ENCODE peak calls at places on chromosomes 7 and 10, in five cellular contexts. G is GM12878, J is HepG2, Y is K562, I is HCT116. H is an unnamed sample.

GRCh38 chr7:101699884-101700283 is 70.8 kb upstream of the MYL10 start:
- DNase-seq in G (no peak), J (no peak), Y (no peak), I (no peak), H (no peak)

GRCh38 chr7:100079024-100079560 is 2.4 kb downstream of the ZNF3 start:
- DNase-seq in G (no peak), J (peak; percentile 96), Y (no peak), I (no peak), H (no peak)

GRCh38 chr7:118352854-118353453 is 128.4 kb downstream of the ANKRD7 start:
- DNase-seq in G (no peak), J (peak; percentile 31), Y (peak; percentile 42), I (peak; percentile 52), H (peak; percentile 0)

GRCh38 chr7:115526272-115526671 is 504.3 kb downstream of the TFEC start:
- DNase-seq in G (no peak), J (no peak), Y (no peak), I (no peak), H (no peak)

GRCh38 chr7:137967143-137968018 is 34.5 kb downstream of the CREB3L2 start:
- DNase-seq in G (no peak), J (peak; percentile 84), Y (peak; percentile 92), I (no peak), H (peak; percentile 75)

GRCh38 chr7:28854750-28855074 is 103.4 kb downstream of the TRIL start:
- DNase-seq in G (no peak), J (no peak), Y (no peak), I (no peak), H (no peak)

GRCh38 chr7:30566596-30566995 is 28.1 kb upstream of the GARS1 start:
- DNase-seq in G (no peak), J (no peak), Y (no peak), I (no peak), H (no peak)

GRCh38 chr10:69769395-69769989 is 32.2 kb upstream of the COL13A1 start:
- DNase-seq in G (no peak), J (no peak), Y (no peak), I (peak; percentile 40), H (peak; percentile 9)

GRCh38 chr7:123602648-123603047 is 1.0 kb downstream of the ASB15 start:
- DNase-seq in G (no peak), J (no peak), Y (no peak), I (no peak), H (no peak)

GRCh38 chr10:8803992-8804391 is 749.5 kb downstream of the GATA3 start:
- DNase-seq in G (no peak), J (no peak), Y (no peak), I (no peak), H (no peak)

GRCh38 chr7:95190515-95190914 is 133.8 kb downstream of the PON1 start:
- DNase-seq in G (no peak), J (peak; percentile 18), Y (no peak), I (no peak), H (no peak)

GRCh38 chr7:17472939-17473338 is 174.5 kb downstream of the AHR start:
- DNase-seq in G (no peak), J (no peak), Y (no peak), I (no peak), H (no peak)

GRCh38 chr10:124325998-124326636 is 92.6 kb downstream of the OAT start:
- DNase-seq in G (no peak), J (no peak), Y (no peak), I (no peak), H (no peak)

GRCh38 chr7:30201161-30201666 is 66.4 kb downstream of the MTURN start:
- DNase-seq in G (peak; percentile 51), J (no peak), Y (no peak), I (no peak), H (no peak)

GRCh38 chr10:62815373-62816111 is 624 bp downstream of the EGR2 start:
- DNase-seq in G (no peak), J (no peak), Y (no peak), I (no peak), H (no peak)

GRCh38 chr7:101104193-101104713 is 19.0 kb downstream of the TRIM56 start:
- DNase-seq in G (no peak), J (peak; percentile 74), Y (peak; percentile 54), I (no peak), H (no peak)

GRCh38 chr10:74949843-74950765 is 123.7 kb downstream of the KAT6B start:
- DNase-seq in G (no peak), J (no peak), Y (no peak), I (no peak), H (no peak)

GRCh38 chr10:108424656-108425055 is 1260.2 kb upstream of the SORCS1 start:
- DNase-seq in G (no peak), J (no peak), Y (no peak), I (no peak), H (no peak)

GRCh38 chr10:72315611-72316385 is 38.9 kb downstream of the DNAJB12 start:
- DNase-seq in G (no peak), J (no peak), Y (no peak), I (no peak), H (no peak)

GRCh38 chr7:100863406-100863950 is 3.7 kb upstream of the TRIP6 start:
- DNase-seq in G (no peak), J (peak; percentile 50), Y (peak; percentile 53), I (no peak), H (no peak)

GRCh38 chr10:102633282-102633681 is 11.0 kb upstream of the TRIM8 start:
- DNase-seq in G (no peak), J (no peak), Y (no peak), I (no peak), H (no peak)

GRCh38 chr7:128830231-128831177 is at the start of gene FLNC:
- DNase-seq in G (no peak), J (no peak), Y (peak; percentile 73), I (no peak), H (peak; percentile 49)

GRCh38 chr7:93442478-93443224 is 131.9 kb downstream of the CALCR start:
- DNase-seq in G (no peak), J (peak; percentile 26), Y (peak; percentile 68), I (peak; percentile 34), H (peak; percentile 68)

GRCh38 chr10:4174197-4174596 is 389.2 kb upstream of the KLF6 start:
- DNase-seq in G (no peak), J (peak; percentile 7), Y (peak; percentile 10), I (no peak), H (no peak)

GRCh38 chr10:131790021-131790420 is 110.8 kb upstream of the PPP2R2D start:
- DNase-seq in G (no peak), J (no peak), Y (peak; percentile 21), I (peak; percentile 46), H (peak; percentile 14)

GRCh38 chr7:102117743-102118142 is 168.9 kb upstream of the SH2B2 start:
- DNase-seq in G (no peak), J (no peak), Y (no peak), I (no peak), H (no peak)

GRCh38 chr7:47556511-47557180 is 25.3 kb downstream of the TNS3 start:
- DNase-seq in G (no peak), J (no peak), Y (no peak), I (no peak), H (no peak)

GRCh38 chr10:88232029-88232895 is 350.9 kb downstream of the RNLS start:
- DNase-seq in G (no peak), J (no peak), Y (no peak), I (no peak), H (no peak)

GRCh38 chr10:36141786-36142560 is 499.9 kb upstream of the FZD8 start:
- DNase-seq in G (no peak), J (no peak), Y (no peak), I (no peak), H (no peak)
- TF ChIP-seq JUND in G (no peak), J (no peak), Y (no peak), I (no peak), H (no peak)

GRCh38 chr10:70939397-70939796 is 51.0 kb upstream of the PCBD1 start:
- DNase-seq in G (no peak), J (no peak), Y (no peak), I (no peak), H (no peak)
- TF ChIP-seq JUND in G (no peak), J (no peak), Y (no peak), I (no peak), H (no peak)

GRCh38 chr10:120437541-120437940 is 19.5 kb upstream of the PLPP4 start:
- DNase-seq in G (no peak), J (no peak), Y (no peak), I (no peak), H (no peak)
- TF ChIP-seq JUND in G (no peak), J (no peak), Y (no peak), I (no peak), H (no peak)

DNA sequence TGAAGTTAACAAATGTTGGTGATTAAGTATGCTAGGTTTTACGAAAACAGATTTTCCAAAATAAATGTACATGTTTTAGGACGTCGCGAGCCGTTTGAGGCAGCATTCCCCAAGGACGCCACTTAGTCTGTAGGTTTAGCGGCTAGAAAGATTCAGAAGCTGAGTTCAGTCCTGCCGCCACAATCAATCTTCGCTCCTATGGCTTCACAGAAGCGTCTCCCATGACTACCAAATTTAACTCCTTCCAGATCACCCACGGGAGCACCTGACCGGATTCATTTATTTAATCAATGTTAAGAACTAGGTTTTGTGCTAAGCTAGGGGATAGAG is 788 bp upstream of the CYP51A1 start:
- DNase-seq in G (no peak), J (peak; percentile 40), Y (peak; percentile 57), I (no peak), H (peak; percentile 37)
- TF ChIP-seq JUND in G (no peak), J (no peak), Y (no peak), I (no peak), H (no peak)

DNA sequence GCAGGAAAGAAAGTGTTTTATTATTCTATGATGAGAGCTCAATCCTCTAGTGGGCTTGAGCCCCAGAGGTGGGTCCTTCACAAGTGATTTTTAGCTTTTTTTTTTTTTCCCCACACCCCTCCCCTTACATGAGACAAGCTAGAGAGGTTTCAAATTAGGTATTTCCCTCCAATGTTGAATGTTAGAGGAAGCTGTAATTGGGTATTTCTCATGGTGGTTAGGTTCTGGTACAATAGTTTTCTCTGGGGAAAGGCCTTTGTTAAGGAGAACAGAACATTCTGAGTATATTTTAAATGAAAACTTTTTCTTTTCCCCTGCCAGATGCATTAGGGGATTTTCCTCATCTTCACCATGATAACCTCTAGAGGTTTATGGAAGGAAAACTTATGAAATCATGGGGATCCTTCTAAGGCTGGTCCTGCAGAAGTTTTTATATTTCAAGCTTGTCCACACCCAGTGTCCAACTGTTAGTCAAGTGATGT is 1039.7 kb downstream of the NRG3 start:
- DNase-seq in G (peak; percentile 55), J (no peak), Y (no peak), I (no peak), H (no peak)
- TF ChIP-seq JUND in G (no peak), J (no peak), Y (no peak), I (no peak), H (no peak)

DNA sequence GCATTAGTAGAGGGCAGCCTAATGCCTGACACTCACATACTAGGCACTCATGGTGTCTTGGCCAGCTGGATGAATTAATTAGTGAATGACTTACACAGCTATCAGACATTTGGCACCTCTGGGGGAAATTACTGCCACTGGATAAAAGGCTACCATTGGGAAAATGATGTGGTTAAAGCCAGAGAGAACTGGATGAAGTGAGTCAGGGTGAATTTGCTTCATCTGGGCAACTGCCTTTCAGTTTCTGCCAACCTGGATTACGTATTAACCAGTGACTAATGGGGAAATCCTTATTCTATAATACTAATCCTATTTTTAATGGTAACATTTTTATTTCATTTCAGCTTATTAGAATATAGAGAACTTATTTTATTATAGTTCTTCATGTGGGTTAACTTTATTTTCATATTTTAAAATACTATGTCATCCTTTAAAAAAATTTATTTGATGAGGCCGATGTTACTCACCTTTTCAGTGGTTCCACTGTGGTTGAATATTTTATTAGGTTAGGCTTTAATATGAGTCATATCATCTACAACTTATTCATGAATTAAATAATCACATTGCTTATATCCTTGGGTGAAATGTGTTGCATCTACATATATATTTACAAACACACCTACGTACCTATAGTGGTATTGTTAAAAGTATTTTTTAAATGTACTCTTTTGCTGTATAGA is 85.6 kb upstream of the CAPZA2 start:
- DNase-seq in G (peak; percentile 13), J (no peak), Y (no peak), I (peak; percentile 97), H (no peak)
- TF ChIP-seq JUND in G (no peak), J (no peak), Y (no peak), I (peak; percentile 98), H (no peak)

H was measured in T47D.